ENCODE peak calls at places on chromosomes 1 and 21, in eight cellular contexts. Z is trophoblast cell; F is uterus; X is neuronal stem cell; Q is ovary; A is CD4-positive, alpha-beta T cell; V is colonic mucosa; R is neural progenitor cell. N is an unnamed sample.

GRCh38 chr1:86779308-86780191 is 75.2 kb downstream of the SH3GLB1 start:
- DNase-seq in Z (peak), F (no peak), X (no peak), Q (no peak), A (no peak), V (peak), R (no peak), N (no peak)

GRCh38 chr1:76279387-76279748 is 204.8 kb downstream of the ST6GALNAC3 start:
- DNase-seq in Z (peak), F (no peak), X (no peak), Q (no peak), A (no peak), V (no peak), R (no peak), N (peak)

GRCh38 chr1:47409311-47410085 is 6.6 kb upstream of the FOXE3 start:
- DNase-seq in Z (peak), F (no peak), X (no peak), Q (no peak), A (no peak), V (no peak), R (no peak), N (no peak)

GRCh38 chr1:2322065-2322571 is 69.2 kb downstream of the MORN1 start:
- DNase-seq in Z (peak), F (peak), X (peak), Q (peak), A (no peak), V (no peak), R (peak), N (peak)

GRCh38 chr1:44842763-44843655 is at the start of gene PTCH2:
- DNase-seq in Z (peak), F (peak), X (peak), Q (peak), A (no peak), V (peak), R (peak), N (no peak)

GRCh38 chr1:199290186-199290585 is 651.3 kb downstream of the PTPRC start:
- DNase-seq in Z (no peak), F (no peak), X (no peak), Q (no peak), A (no peak), V (no peak), R (no peak), N (no peak)

GRCh38 chr1:45353685-45354084 is 13.4 kb upstream of the MUTYH start:
- DNase-seq in Z (no peak), F (no peak), X (no peak), Q (no peak), A (no peak), V (no peak), R (no peak), N (no peak)

GRCh38 chr1:243483084-243483845 is 227.4 kb downstream of the SDCCAG8 start:
- DNase-seq in Z (peak), F (no peak), X (peak), Q (no peak), A (no peak), V (no peak), R (peak), N (no peak)

GRCh38 chr1:63516629-63517028 is 6.4 kb downstream of the ITGB3BP start:
- DNase-seq in Z (no peak), F (no peak), X (no peak), Q (no peak), A (no peak), V (no peak), R (no peak), N (no peak)

GRCh38 chr21:33266050-33266783 is at the start of gene IL10RB:
- DNase-seq in Z (peak), F (peak), X (peak), Q (peak), A (peak), V (peak), R (peak), N (peak)

GRCh38 chr1:76425843-76426145 is 351.2 kb downstream of the ST6GALNAC3 start:
- DNase-seq in Z (no peak), F (no peak), X (no peak), Q (no peak), A (no peak), V (no peak), R (no peak), N (no peak)

GRCh38 chr1:47611992-47612391 is 174.1 kb downstream of the FOXD2 start:
- DNase-seq in Z (no peak), F (no peak), X (no peak), Q (no peak), A (no peak), V (peak), R (no peak), N (no peak)

GRCh38 chr1:239247299-239247698 is 139.1 kb upstream of the CHRM3 start:
- DNase-seq in Z (peak), F (no peak), X (no peak), Q (no peak), A (no peak), V (no peak), R (no peak), N (no peak)

GRCh38 chr1:76868154-76868882 is 1.0 kb downstream of the ST6GALNAC5 start:
- DNase-seq in Z (peak), F (peak), X (peak), Q (peak), A (no peak), V (no peak), R (peak), N (peak)

GRCh38 chr1:50335036-50335435 is 88.2 kb downstream of the DMRTA2 start:
- DNase-seq in Z (no peak), F (no peak), X (no peak), Q (no peak), A (no peak), V (no peak), R (no peak), N (no peak)

GRCh38 chr21:34992180-34992579 is 56.9 kb downstream of the RUNX1 start:
- DNase-seq in Z (no peak), F (no peak), X (no peak), Q (no peak), A (no peak), V (no peak), R (no peak), N (no peak)

GRCh38 chr1:26574018-26574417 is 44.5 kb downstream of the RPS6KA1 start:
- DNase-seq in Z (no peak), F (no peak), X (no peak), Q (no peak), A (no peak), V (no peak), R (no peak), N (no peak)

GRCh38 chr1:173505401-173505800 is 28.3 kb downstream of the PRDX6 start:
- DNase-seq in Z (peak), F (no peak), X (no peak), Q (no peak), A (no peak), V (no peak), R (no peak), N (no peak)

GRCh38 chr1:89739013-89739843 is 81.6 kb upstream of the LRRC8D start:
- DNase-seq in Z (peak), F (no peak), X (no peak), Q (no peak), A (no peak), V (no peak), R (no peak), N (no peak)

GRCh38 chr1:224114787-224115175 is 870 bp downstream of the FBXO28 start:
- DNase-seq in Z (peak), F (no peak), X (no peak), Q (no peak), A (no peak), V (no peak), R (peak), N (no peak)

GRCh38 chr1:51519048-51519856 is at the start of gene EPS15:
- DNase-seq in Z (peak), F (peak), X (peak), Q (peak), A (peak), V (peak), R (peak), N (peak)

GRCh38 chr1:47930215-47930885 is 66.8 kb downstream of the TRABD2B start:
- DNase-seq in Z (no peak), F (no peak), X (no peak), Q (no peak), A (no peak), V (no peak), R (no peak), N (no peak)

GRCh38 chr1:206797534-206798383 is 25.5 kb upstream of the IL10 start:
- DNase-seq in Z (peak), F (no peak), X (peak), Q (no peak), A (no peak), V (no peak), R (peak), N (no peak)

GRCh38 chr21:26491663-26492062 is 81.4 kb downstream of the CYYR1 start:
- DNase-seq in Z (no peak), F (no peak), X (no peak), Q (no peak), A (no peak), V (no peak), R (no peak), N (no peak)

GRCh38 chr1:85496881-85497582 is 32.1 kb upstream of the DDAH1 start:
- DNase-seq in Z (peak), F (no peak), X (no peak), Q (no peak), A (no peak), V (no peak), R (no peak), N (no peak)

DNA sequence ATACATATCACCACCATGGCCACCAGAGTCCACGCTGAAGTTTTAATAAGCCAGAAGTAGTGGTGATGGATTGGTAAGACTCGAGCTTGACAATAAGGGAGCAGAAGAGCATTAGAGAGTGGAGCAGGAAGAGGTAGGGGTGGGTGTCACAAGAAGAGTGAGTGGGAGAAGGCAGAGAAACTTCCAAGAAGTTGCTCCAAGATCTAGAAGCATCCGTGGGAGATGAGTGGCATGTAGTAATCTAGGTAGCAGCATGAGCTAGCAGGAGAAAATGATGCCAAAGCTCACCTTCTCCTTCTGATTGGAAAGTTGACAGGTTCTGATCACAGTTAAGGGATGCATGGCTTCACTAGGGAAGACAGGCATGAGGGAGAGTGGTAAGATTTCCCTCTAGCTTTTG is 49.2 kb downstream of the PLXNA2 start:
- DNase-seq in Z (no peak), F (no peak), X (no peak), Q (no peak), A (no peak), V (no peak), R (no peak), N (no peak)
- H3K27ac ChIP-seq in Z (no peak), F (no peak), X (no peak), Q (no peak), A (no peak), V (no peak), R (no peak), N (no peak)

GRCh38 chr1:150511551-150511950 is 3.6 kb downstream of the ECM1 start:
- DNase-seq in Z (no peak), F (no peak), X (no peak), Q (no peak), A (no peak), V (no peak), R (no peak), N (no peak)

GRCh38 chr1:150511985-150512660 is 3.4 kb upstream of the FALEC start:
- DNase-seq in Z (no peak), F (no peak), X (no peak), Q (no peak), A (no peak), V (no peak), R (no peak), N (no peak)

GRCh38 chr1:150507912-150508864 is at the start of gene ECM1:
- DNase-seq in Z (peak), F (peak), X (no peak), Q (peak), A (no peak), V (peak), R (no peak), N (no peak)

GRCh38 chr1:150505431-150505830 is 2.5 kb upstream of the ECM1 start:
- DNase-seq in Z (no peak), F (no peak), X (no peak), Q (peak), A (no peak), V (no peak), R (no peak), N (no peak)

GRCh38 chr1:150508982-150509381 is 1.1 kb downstream of the ECM1 start:
- DNase-seq in Z (no peak), F (no peak), X (no peak), Q (no peak), A (no peak), V (no peak), R (no peak), N (no peak)
- H3K27ac ChIP-seq in Z (no peak), F (peak), X (no peak), Q (no peak), A (no peak), V (no peak), R (no peak), N (no peak)

GRCh38 chr1:67731322-67731721 is 46.3 kb downstream of the GADD45A start:
- DNase-seq in Z (no peak), F (no peak), X (no peak), Q (no peak), A (no peak), V (no peak), R (no peak), N (no peak)
- H3K27ac ChIP-seq in Z (no peak), F (no peak), X (no peak), Q (no peak), A (no peak), V (no peak), R (no peak), N (no peak)

DNA sequence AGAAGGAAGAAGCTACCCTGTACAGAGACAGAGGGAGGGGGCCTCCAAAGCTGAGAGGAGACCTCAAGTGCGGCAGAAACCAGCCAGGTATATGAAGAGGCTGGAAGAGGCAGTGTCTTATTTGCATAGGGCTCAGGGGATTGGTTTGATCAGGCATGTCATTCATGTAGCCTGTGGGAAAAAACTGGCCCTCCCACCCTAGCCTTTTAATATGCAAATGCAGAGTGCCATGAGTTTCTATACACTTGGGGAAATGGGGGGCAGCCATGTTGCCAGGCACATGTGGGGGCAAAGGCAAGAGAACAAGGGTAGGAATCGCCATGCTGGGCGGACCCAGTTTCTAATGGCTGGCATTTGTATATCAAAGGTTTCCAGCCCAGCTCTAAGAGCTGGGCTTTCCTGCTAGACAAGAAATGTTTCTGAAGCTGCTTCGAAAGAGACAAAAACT is 172.7 kb downstream of the RASAL2 start:
- DNase-seq in Z (peak), F (no peak), X (no peak), Q (no peak), A (no peak), V (no peak), R (peak), N (no peak)
- H3K27ac ChIP-seq in Z (peak), F (no peak), X (peak), Q (no peak), A (no peak), V (no peak), R (no peak), N (no peak)

GRCh38 chr1:9404117-9404516 is 111.4 kb downstream of the SPSB1 start:
- DNase-seq in Z (no peak), F (no peak), X (no peak), Q (no peak), A (no peak), V (no peak), R (no peak), N (no peak)

GRCh38 chr1:9402256-9402616 is 109.5 kb downstream of the SPSB1 start:
- DNase-seq in Z (no peak), F (no peak), X (no peak), Q (no peak), A (no peak), V (no peak), R (no peak), N (no peak)

GRCh38 chr1:9402717-9403116 is 110.0 kb downstream of the SPSB1 start:
- DNase-seq in Z (no peak), F (no peak), X (no peak), Q (no peak), A (no peak), V (no peak), R (no peak), N (no peak)

GRCh38 chr1:9404541-9404940 is 111.8 kb downstream of the SPSB1 start:
- DNase-seq in Z (no peak), F (no peak), X (no peak), Q (no peak), A (no peak), V (no peak), R (no peak), N (no peak)

GRCh38 chr1:9406111-9406510 is 113.4 kb downstream of the SPSB1 start:
- DNase-seq in Z (no peak), F (no peak), X (no peak), Q (no peak), A (no peak), V (no peak), R (no peak), N (no peak)
- H3K27ac ChIP-seq in Z (no peak), F (no peak), X (no peak), Q (no peak), A (no peak), V (no peak), R (no peak), N (no peak)

GRCh38 chr1:3598051-3598471 is 13.2 kb downstream of the MEGF6 start:
- DNase-seq in Z (no peak), F (peak), X (no peak), Q (peak), A (no peak), V (no peak), R (peak), N (no peak)
- H3K27ac ChIP-seq in Z (no peak), F (no peak), X (peak), Q (no peak), A (no peak), V (no peak), R (no peak), N (no peak)

DNA sequence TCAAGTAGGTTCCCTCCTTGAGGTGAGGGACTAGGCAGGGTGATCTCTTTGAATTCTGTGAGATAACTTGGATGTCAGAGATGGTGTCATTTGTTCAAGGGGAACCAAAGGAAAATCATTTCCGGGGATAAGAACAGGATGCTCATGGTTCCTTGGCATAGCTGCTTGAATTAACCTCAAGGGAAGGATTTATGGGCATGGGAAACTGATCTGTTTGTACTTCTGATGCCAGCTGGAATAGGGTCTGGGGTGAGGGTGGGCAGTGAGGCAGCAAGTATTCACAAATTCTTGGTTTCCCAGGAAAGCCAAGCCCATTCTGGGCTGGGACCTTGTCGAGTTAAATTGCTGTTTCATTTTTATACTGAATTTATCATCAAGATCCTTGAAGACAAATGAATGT is 14.1 kb downstream of the INTS3 start:
- DNase-seq in Z (no peak), F (no peak), X (no peak), Q (no peak), A (no peak), V (no peak), R (no peak), N (no peak)
- H3K27ac ChIP-seq in Z (no peak), F (peak), X (no peak), Q (peak), A (no peak), V (no peak), R (no peak), N (no peak)

GRCh38 chr1:40739455-40740008 is 44.1 kb upstream of the KCNQ4 start:
- DNase-seq in Z (no peak), F (no peak), X (no peak), Q (no peak), A (no peak), V (no peak), R (no peak), N (no peak)
- H3K27ac ChIP-seq in Z (no peak), F (peak), X (no peak), Q (no peak), A (no peak), V (no peak), R (no peak), N (no peak)

DNA sequence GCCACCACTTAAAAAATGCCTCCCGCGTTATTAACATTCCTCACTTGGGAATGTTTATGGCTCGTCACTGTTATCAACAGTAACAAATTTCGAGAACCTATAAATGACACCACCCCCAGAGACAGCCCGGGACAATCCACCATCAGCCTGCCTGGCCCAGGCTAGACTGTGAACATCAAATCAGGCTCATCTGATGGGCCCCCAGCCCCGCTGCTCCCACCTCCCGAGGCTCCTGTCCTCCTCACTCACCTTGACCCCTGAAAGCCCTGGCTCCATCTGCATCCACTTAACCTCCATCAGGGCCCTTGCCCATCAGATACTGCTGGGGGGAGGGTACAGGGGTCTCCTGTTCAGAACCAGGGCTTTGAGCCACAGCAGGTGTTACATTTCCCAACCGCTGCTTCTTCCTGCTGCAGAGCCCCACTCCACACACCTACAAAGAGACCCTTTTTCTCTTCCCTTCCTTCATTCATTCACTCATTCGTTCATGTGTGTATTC is 156.5 kb upstream of the VAMP3 start:
- DNase-seq in Z (no peak), F (no peak), X (no peak), Q (peak), A (no peak), V (no peak), R (no peak), N (no peak)
- H3K27ac ChIP-seq in Z (no peak), F (no peak), X (no peak), Q (no peak), A (no peak), V (no peak), R (no peak), N (no peak)